ENCODE peak calls at places on chromosomes 3 and 15, in nine cellular contexts. H is AG09319, G is AG09309, C is fibroblast of mammary gland, M is type B pancreatic cell, O is progenitor cell of endocrine pancreas, Z is cardiac fibroblast, I is body of pancreas, N is Calu3. Q is an unnamed sample.

GRCh38 chr15:91706366-91707032 is 147.0 kb upstream of the SLCO3A1 start:
- DNase-seq in H (peak), G (peak), C (peak), M (peak), O (peak), Z (peak), I (peak), N (peak), Q (no peak)

GRCh38 chr15:91472316-91472756 is 372.3 kb downstream of the SV2B start:
- DNase-seq in H (no peak), G (no peak), C (no peak), M (no peak), O (no peak), Z (no peak), I (no peak), N (no peak), Q (no peak)

GRCh38 chr3:41065340-41065739 is 134.0 kb upstream of the CTNNB1 start:
- DNase-seq in H (no peak), G (no peak), C (no peak), M (no peak), O (no peak), Z (no peak), I (no peak), N (no peak), Q (no peak)

GRCh38 chr3:13319821-13320220 is 100.3 kb downstream of the NUP210 start:
- DNase-seq in H (no peak), G (no peak), C (no peak), M (no peak), O (no peak), Z (no peak), I (no peak), N (no peak), Q (no peak)

GRCh38 chr15:74773731-74774252 is 8.1 kb upstream of the CSK start:
- DNase-seq in H (no peak), G (no peak), C (no peak), M (no peak), O (no peak), Z (no peak), I (no peak), N (no peak), Q (no peak)

GRCh38 chr3:72186485-72186864 is 401.5 kb upstream of the PROK2 start:
- DNase-seq in H (no peak), G (no peak), C (peak), M (no peak), O (no peak), Z (peak), I (no peak), N (no peak), Q (no peak)

GRCh38 chr3:188497021-188497420 is 343.1 kb downstream of the LPP start:
- DNase-seq in H (no peak), G (no peak), C (peak), M (no peak), O (no peak), Z (peak), I (no peak), N (no peak), Q (no peak)

GRCh38 chr3:28668377-28668721 is 319.7 kb upstream of the AZI2 start:
- DNase-seq in H (no peak), G (no peak), C (no peak), M (no peak), O (no peak), Z (no peak), I (no peak), N (no peak), Q (no peak)

GRCh38 chr3:20023663-20024417 is 11.8 kb upstream of the PP2D1 start:
- DNase-seq in H (no peak), G (no peak), C (no peak), M (no peak), O (no peak), Z (no peak), I (peak), N (peak), Q (no peak)

GRCh38 chr3:108006077-108006675 is 84.7 kb downstream of the CD47 start:
- DNase-seq in H (no peak), G (no peak), C (no peak), M (no peak), O (no peak), Z (no peak), I (peak), N (peak), Q (no peak)

GRCh38 chr3:175932586-175932985 is 1073.5 kb downstream of the NAALADL2 start:
- DNase-seq in H (no peak), G (no peak), C (peak), M (no peak), O (no peak), Z (peak), I (no peak), N (no peak), Q (no peak)

GRCh38 chr3:40206522-40206921 is 103.0 kb upstream of the EIF1B start:
- DNase-seq in H (no peak), G (no peak), C (no peak), M (no peak), O (no peak), Z (no peak), I (no peak), N (no peak), Q (no peak)

DNA sequence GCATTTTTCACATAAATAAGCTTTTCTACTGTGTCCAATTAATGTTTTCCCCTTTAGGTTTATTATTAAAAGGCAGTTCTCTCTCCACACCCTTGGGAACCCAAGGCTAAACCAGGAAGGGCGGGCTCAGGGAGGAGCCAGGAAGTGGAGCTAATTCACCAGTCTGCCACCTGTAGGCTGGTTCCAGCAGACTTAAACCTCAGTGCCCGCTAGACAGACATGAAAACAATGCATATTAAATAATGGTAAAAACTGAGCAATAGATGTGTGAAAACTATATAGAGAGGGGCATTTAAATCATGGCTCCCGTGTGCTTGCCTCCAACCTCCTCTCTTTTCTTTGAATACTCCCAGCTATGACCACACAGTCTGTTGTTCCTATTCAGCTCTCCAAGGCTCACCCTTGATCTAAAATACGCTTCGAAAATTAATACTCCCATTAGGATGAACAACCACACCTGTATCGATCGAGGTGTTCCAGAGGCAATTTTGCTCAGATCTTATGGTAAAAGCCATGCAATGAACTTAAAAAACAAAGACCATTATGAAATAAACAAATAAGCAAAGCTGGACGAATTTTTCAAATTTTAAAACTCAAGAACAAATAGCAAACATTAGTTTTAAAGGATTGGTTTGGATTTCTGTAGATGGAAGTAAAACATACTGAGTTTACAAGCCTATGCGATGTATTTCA is 253.3 kb downstream of the TJP1 start:
- DNase-seq in H (no peak), G (no peak), C (no peak), M (no peak), O (no peak), Z (peak), I (peak), N (peak), Q (no peak)
- TF ChIP-seq CTCF in H (no peak), G (no peak), C (no peak), M (peak), O (peak), Z (no peak), I (peak), N (no peak), Q (peak)

GRCh38 chr3:183503738-183504137 is 51.8 kb downstream of the KLHL6 start:
- DNase-seq in H (no peak), G (no peak), C (no peak), M (no peak), O (no peak), Z (no peak), I (no peak), N (no peak), Q (no peak)
- TF ChIP-seq CTCF in H (no peak), G (no peak), C (no peak), M (no peak), O (no peak), Z (no peak), I (no peak), N (no peak), Q (no peak)

GRCh38 chr3:10286596-10287295 is 6.0 kb downstream of the GHRL start:
- DNase-seq in H (peak), G (peak), C (peak), M (no peak), O (no peak), Z (peak), I (no peak), N (peak), Q (peak)
- TF ChIP-seq CTCF in H (peak), G (peak), C (peak), M (no peak), O (no peak), Z (peak), I (no peak), N (peak), Q (peak)

GRCh38 chr3:76646921-76647562 is 392.9 kb upstream of the ROBO2 start:
- DNase-seq in H (no peak), G (no peak), C (no peak), M (no peak), O (no peak), Z (no peak), I (no peak), N (no peak), Q (no peak)

GRCh38 chr3:76656531-76657070 is 383.3 kb upstream of the ROBO2 start:
- DNase-seq in H (no peak), G (no peak), C (no peak), M (no peak), O (no peak), Z (no peak), I (no peak), N (no peak), Q (no peak)

GRCh38 chr3:76652524-76652923 is 387.4 kb upstream of the ROBO2 start:
- DNase-seq in H (no peak), G (no peak), C (no peak), M (no peak), O (no peak), Z (no peak), I (no peak), N (no peak), Q (no peak)

DNA sequence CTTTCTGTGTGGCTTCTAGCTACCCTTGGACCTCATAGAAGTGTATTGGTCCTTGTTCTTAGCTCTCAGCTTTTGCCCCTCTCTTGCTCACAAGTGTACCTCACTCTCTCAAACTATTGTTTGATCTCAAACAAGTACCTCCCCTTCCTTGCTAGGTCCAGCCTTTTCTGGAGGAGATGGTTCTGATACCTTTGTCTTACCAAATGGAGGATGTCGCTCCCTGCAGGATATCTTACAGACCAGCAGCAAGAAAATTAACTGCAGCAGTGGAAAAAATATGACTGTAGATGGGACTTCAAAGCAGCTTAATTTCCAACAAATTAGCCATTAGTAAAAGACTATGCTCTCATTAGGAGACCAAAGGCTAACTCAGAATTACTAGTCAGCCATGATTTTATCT is 388.1 kb upstream of the ROBO2 start:
- DNase-seq in H (no peak), G (no peak), C (no peak), M (no peak), O (no peak), Z (no peak), I (no peak), N (no peak), Q (no peak)
- TF ChIP-seq CTCF in H (no peak), G (no peak), C (no peak), M (no peak), O (no peak), Z (no peak), I (no peak), N (no peak), Q (peak)

Q was measured in D721Med.